ENCODE peak calls at places on chromosomes 7 and 10, in nine cellular contexts. M is brain microvascular endothelial cell, I is H1, S is ascending aorta, V is astrocyte, K is K562, E is stomach, J is endothelial cell of umbilical vein, W is WERI-Rb-1. T is an unnamed sample. For H3K27me3, the result is how much of the 10 kb centered on the place peaks cover.

GRCh38 chr7:1536768-1537630 is 6.5 kb downstream of the MAFK start:
- DNase-seq in M (peak), I (peak), S (peak), V (peak), K (peak), E (peak), J (peak), W (no peak), T (peak)

GRCh38 chr7:101186839-101187448 is 6.9 kb upstream of the NAT16 start:
- DNase-seq in M (no peak), I (no peak), S (no peak), V (no peak), K (no peak), E (no peak), J (no peak), W (no peak), T (no peak)

GRCh38 chr10:66928000-66928770 is 2.3 kb downstream of the LRRTM3 start:
- DNase-seq in M (peak), I (peak), S (no peak), V (peak), K (no peak), E (no peak), J (no peak), W (no peak), T (no peak)

GRCh38 chr10:50506861-50507573 is 116.7 kb downstream of the SGMS1 start:
- DNase-seq in M (no peak), I (no peak), S (no peak), V (no peak), K (no peak), E (no peak), J (no peak), W (no peak), T (no peak)

GRCh38 chr7:33243319-33243881 is 114.0 kb downstream of the BBS9 start:
- DNase-seq in M (peak), I (no peak), S (no peak), V (peak), K (peak), E (no peak), J (peak), W (no peak), T (no peak)

GRCh38 chr10:28127881-28128280 is 129.0 kb upstream of the ODAD2 start:
- DNase-seq in M (peak), I (no peak), S (no peak), V (peak), K (no peak), E (no peak), J (no peak), W (peak), T (no peak)

GRCh38 chr7:23220690-23221305 is 25.8 kb upstream of the GPNMB start:
- DNase-seq in M (no peak), I (no peak), S (no peak), V (no peak), K (no peak), E (no peak), J (no peak), W (no peak), T (no peak)

GRCh38 chr7:3301831-3302618 is 973 bp downstream of the SDK1 start:
- DNase-seq in M (no peak), I (peak), S (no peak), V (peak), K (peak), E (no peak), J (peak), W (no peak), T (no peak)

GRCh38 chr10:103599907-103600306 is 106.4 kb downstream of the NEURL1 start:
- DNase-seq in M (no peak), I (no peak), S (no peak), V (no peak), K (no peak), E (no peak), J (no peak), W (no peak), T (no peak)

GRCh38 chr7:5424689-5425506 is 1.3 kb upstream of the TNRC18 start:
- DNase-seq in M (no peak), I (no peak), S (no peak), V (no peak), K (peak), E (peak), J (peak), W (no peak), T (peak)

GRCh38 chr7:77331938-77332695 is 84.0 kb downstream of the GSAP start:
- DNase-seq in M (peak), I (no peak), S (no peak), V (peak), K (peak), E (peak), J (peak), W (peak), T (peak)

GRCh38 chr7:107078517-107078966 is 34.0 kb downstream of the PRKAR2B start:
- DNase-seq in M (peak), I (no peak), S (no peak), V (peak), K (peak), E (no peak), J (peak), W (no peak), T (peak)

GRCh38 chr10:16996530-16996964 is 133.1 kb downstream of the CUBN start:
- DNase-seq in M (peak), I (no peak), S (no peak), V (peak), K (peak), E (no peak), J (peak), W (no peak), T (no peak)

GRCh38 chr7:77839919-77840318 is 41.3 kb downstream of the PHTF2 start:
- DNase-seq in M (no peak), I (no peak), S (no peak), V (no peak), K (no peak), E (no peak), J (no peak), W (no peak), T (no peak)

GRCh38 chr10:29923416-29923970 is 135.9 kb downstream of the JCAD start:
- DNase-seq in M (no peak), I (no peak), S (no peak), V (no peak), K (no peak), E (no peak), J (no peak), W (no peak), T (no peak)

GRCh38 chr10:23192741-23193434 is 776 bp downstream of the PTF1A start:
- DNase-seq in M (no peak), I (peak), S (no peak), V (no peak), K (no peak), E (no peak), J (no peak), W (no peak), T (no peak)

GRCh38 chr10:21329995-21330627 is 195.4 kb downstream of the SKIDA1 start:
- DNase-seq in M (peak), I (no peak), S (no peak), V (peak), K (no peak), E (no peak), J (peak), W (no peak), T (peak)

GRCh38 chr7:111855161-111855841 is 293.0 kb upstream of the IMMP2L start:
- DNase-seq in M (peak), I (no peak), S (no peak), V (peak), K (no peak), E (peak), J (peak), W (peak), T (no peak)

GRCh38 chr10:21953585-21954057 is 49.9 kb downstream of the DNAJC1 start:
- DNase-seq in M (no peak), I (no peak), S (no peak), V (peak), K (peak), E (no peak), J (peak), W (no peak), T (no peak)

GRCh38 chr10:5551531-5552375 is 27.0 kb downstream of the CALML3 start:
- DNase-seq in M (peak), I (no peak), S (peak), V (peak), K (peak), E (no peak), J (no peak), W (no peak), T (no peak)

GRCh38 chr7:6221340-6222319 is 50.8 kb downstream of the CYTH3 start:
- DNase-seq in M (peak), I (no peak), S (no peak), V (peak), K (no peak), E (no peak), J (no peak), W (no peak), T (no peak)

GRCh38 chr10:121303273-121303890 is 294.9 kb downstream of the FGFR2 start:
- DNase-seq in M (no peak), I (no peak), S (no peak), V (no peak), K (no peak), E (no peak), J (no peak), W (peak), T (no peak)

GRCh38 chr10:77185696-77186095 is 451.9 kb downstream of the KCNMA1 start:
- DNase-seq in M (no peak), I (no peak), S (no peak), V (no peak), K (no peak), E (no peak), J (no peak), W (no peak), T (no peak)

GRCh38 chr7:91082854-91083495 is 181.3 kb upstream of the FZD1 start:
- DNase-seq in M (no peak), I (no peak), S (no peak), V (peak), K (no peak), E (no peak), J (peak), W (no peak), T (no peak)

GRCh38 chr10:64503429-64503828 is 982.2 kb downstream of the REEP3 start:
- DNase-seq in M (no peak), I (no peak), S (no peak), V (no peak), K (no peak), E (no peak), J (peak), W (no peak), T (no peak)

GRCh38 chr7:50512384-50512783 is 52.8 kb downstream of the DDC start:
- DNase-seq in M (no peak), I (no peak), S (no peak), V (no peak), K (no peak), E (no peak), J (no peak), W (no peak), T (peak)

GRCh38 chr10:112244197-112244596 is 39.0 kb upstream of the TECTB start:
- DNase-seq in M (no peak), I (no peak), S (no peak), V (no peak), K (no peak), E (no peak), J (no peak), W (no peak), T (no peak)

GRCh38 chr7:56537477-56537876 is 421.3 kb upstream of the NUPR2 start:
- DNase-seq in M (no peak), I (no peak), S (no peak), V (no peak), K (no peak), E (no peak), J (no peak), W (no peak), T (no peak)

GRCh38 chr10:78774999-78775711 is 293.6 kb upstream of the ZMIZ1 start:
- DNase-seq in M (peak), I (no peak), S (peak), V (no peak), K (no peak), E (peak), J (no peak), W (no peak), T (no peak)

GRCh38 chr10:44477021-44477420 is 92.1 kb upstream of the CXCL12 start:
- DNase-seq in M (peak), I (no peak), S (no peak), V (peak), K (no peak), E (no peak), J (no peak), W (no peak), T (no peak)

GRCh38 chr10:59830601-59831259 is 75.6 kb downstream of the CCDC6 start:
- DNase-seq in M (peak), I (peak), S (no peak), V (peak), K (peak), E (peak), J (peak), W (peak), T (peak)

GRCh38 chr7:69749994-69750393 is 151.7 kb downstream of the AUTS2 start:
- DNase-seq in M (no peak), I (no peak), S (no peak), V (no peak), K (no peak), E (no peak), J (no peak), W (no peak), T (no peak)

GRCh38 chr10:97922378-97922758 is 72.7 kb downstream of the GOLGA7B start:
- DNase-seq in M (no peak), I (no peak), S (no peak), V (no peak), K (no peak), E (no peak), J (no peak), W (peak), T (no peak)

GRCh38 chr7:128836729-128837348 is 6.6 kb downstream of the FLNC start:
- DNase-seq in M (no peak), I (no peak), S (no peak), V (no peak), K (no peak), E (no peak), J (no peak), W (no peak), T (no peak)

GRCh38 chr7:130305677-130306076 is 12.7 kb downstream of the CPA4 start:
- DNase-seq in M (no peak), I (no peak), S (no peak), V (no peak), K (no peak), E (no peak), J (no peak), W (no peak), T (no peak)

GRCh38 chr7:130476287-130477001 is 15.4 kb upstream of the MEST start:
- DNase-seq in M (peak), I (no peak), S (no peak), V (peak), K (no peak), E (no peak), J (no peak), W (no peak), T (no peak)

GRCh38 chr7:270351-270983 is 19.5 kb upstream of the FOXL3 start:
- DNase-seq in M (no peak), I (no peak), S (no peak), V (no peak), K (no peak), E (no peak), J (no peak), W (no peak), T (no peak)

GRCh38 chr10:76306859-76307258 is 875.4 kb downstream of the LRMDA start:
- DNase-seq in M (peak), I (no peak), S (no peak), V (peak), K (no peak), E (no peak), J (no peak), W (no peak), T (no peak)

GRCh38 chr7:30505174-30505697 is 607 bp upstream of the GGCT start:
- DNase-seq in M (no peak), I (no peak), S (no peak), V (no peak), K (no peak), E (no peak), J (no peak), W (no peak), T (no peak)
- H3K27ac ChIP-seq in M (peak), I (peak), S (peak), V (peak), K (peak), E (peak), J (peak), W (peak), T (peak)

DNA sequence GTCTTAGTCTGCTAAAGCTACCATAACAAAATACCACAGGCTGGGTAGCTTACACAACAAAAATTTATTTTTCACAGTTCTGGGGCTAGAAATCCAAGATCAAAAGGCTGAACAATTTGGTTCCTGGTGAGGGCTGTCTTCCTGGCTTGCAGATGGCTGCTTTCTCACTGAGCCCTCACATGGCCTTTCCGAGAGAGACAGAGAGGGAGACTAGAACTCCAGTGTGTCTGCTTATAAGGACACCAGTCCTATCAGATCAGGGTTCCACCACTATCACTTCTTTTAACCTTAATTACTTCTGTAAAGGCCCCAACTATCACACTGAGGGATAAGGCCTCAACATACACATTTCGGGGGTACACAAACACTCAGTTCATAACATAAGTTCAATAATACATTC is 527.4 kb upstream of the VSTM2A start:
- DNase-seq in M (no peak), I (no peak), S (no peak), V (no peak), K (no peak), E (no peak), J (no peak), W (no peak), T (no peak)
- H3K27me3 ChIP-seq in M (under half), I (under half), S (under half), V (under half), K (under half), E (under half), J (under half), W (under half), T (under half)

GRCh38 chr7:18511351-18511750 is 15.8 kb downstream of the HDAC9 start:
- DNase-seq in M (no peak), I (no peak), S (no peak), V (no peak), K (no peak), E (no peak), J (no peak), W (no peak), T (no peak)
- H3K4me3 ChIP-seq in M (no peak), I (no peak), S (no peak), V (peak), K (no peak), E (no peak), J (no peak), W (no peak), T (no peak)

GRCh38 chr7:21914671-21915070 is 31.0 kb downstream of the CDCA7L start:
- DNase-seq in M (no peak), I (no peak), S (no peak), V (no peak), K (no peak), E (no peak), J (no peak), W (no peak), T (no peak)

GRCh38 chr7:21912931-21913780 is 32.5 kb downstream of the CDCA7L start:
- DNase-seq in M (no peak), I (no peak), S (no peak), V (no peak), K (no peak), E (no peak), J (no peak), W (no peak), T (no peak)

GRCh38 chr7:21910253-21910652 is 35.4 kb downstream of the CDCA7L start:
- DNase-seq in M (no peak), I (no peak), S (no peak), V (no peak), K (no peak), E (no peak), J (no peak), W (no peak), T (no peak)

GRCh38 chr7:21911341-21911875 is 34.3 kb downstream of the CDCA7L start:
- DNase-seq in M (no peak), I (no peak), S (no peak), V (peak), K (no peak), E (no peak), J (no peak), W (no peak), T (no peak)

GRCh38 chr7:21912305-21912704 is 33.4 kb downstream of the CDCA7L start:
- DNase-seq in M (no peak), I (no peak), S (no peak), V (peak), K (no peak), E (no peak), J (no peak), W (no peak), T (no peak)
- H3K27ac ChIP-seq in M (no peak), I (no peak), S (no peak), V (no peak), K (no peak), E (no peak), J (no peak), W (no peak), T (peak)

GRCh38 chr7:88589915-88590314 is 169.6 kb upstream of the ZNF804B start:
- DNase-seq in M (no peak), I (no peak), S (no peak), V (no peak), K (no peak), E (no peak), J (no peak), W (no peak), T (no peak)
- H3K27me3 ChIP-seq in M (under half), I (under half), S (under half), V (under half), K (under half), E (under half), J (under half), W (under half), T (under half)

GRCh38 chr7:155797262-155798250 is 14.7 kb downstream of the SHH start:
- DNase-seq in M (no peak), I (no peak), S (no peak), V (no peak), K (no peak), E (no peak), J (no peak), W (no peak), T (no peak)
- H3K4me3 ChIP-seq in M (no peak), I (no peak), S (no peak), V (no peak), K (no peak), E (no peak), J (no peak), W (no peak), T (no peak)

GRCh38 chr7:108448777-108449576 is 7.3 kb downstream of the NRCAM start:
- DNase-seq in M (no peak), I (no peak), S (no peak), V (no peak), K (no peak), E (no peak), J (no peak), W (no peak), T (no peak)
- H3K27ac ChIP-seq in M (no peak), I (no peak), S (no peak), V (no peak), K (no peak), E (no peak), J (no peak), W (no peak), T (no peak)

GRCh38 chr7:96989859-96990317 is 15.5 kb upstream of the DLX6 start:
- DNase-seq in M (no peak), I (no peak), S (no peak), V (no peak), K (no peak), E (no peak), J (no peak), W (no peak), T (no peak)
- H3K27me3 ChIP-seq in M (half or more), I (half or more), S (under half), V (half or more), K (under half), E (half or more), J (half or more), W (under half), T (under half)

T was measured in lung.